ENCODE peak calls at places on chromosomes 5 and 9, in six cellular contexts. P, X, E, S, Y and L are unnamed samples.
A peak's percentile ranks its signal among the peaks of the same experiment; 100 is the strongest.

GRCh38 chr5:143400541-143401252 is 2.8 kb downstream of the NR3C1 start:
- DNase-seq in Y (no peak), S (peak; percentile 49), P (no peak), X (no peak), E (peak; percentile 45), L (peak; percentile 22)

GRCh38 chr5:132354381-132354780 is 15.1 kb upstream of the SLC22A5 start:
- DNase-seq in Y (no peak), X (no peak), P (no peak), S (no peak), E (no peak), L (no peak)

GRCh38 chr9:126915281-126915816 is 767 bp downstream of the RALGPS1 start:
- DNase-seq in S (no peak), Y (peak; percentile 61), P (peak; percentile 23), E (no peak), X (peak; percentile 37), L (no peak)

GRCh38 chr5:145762833-145763232 is 72.3 kb downstream of the PRELID2 start:
- DNase-seq in E (no peak), S (no peak), P (no peak), Y (no peak), X (no peak), L (no peak)

GRCh38 chr9:111952559-111952958 is 55.9 kb downstream of the UGCG start:
- DNase-seq in E (peak; percentile 92), Y (peak; percentile 67), P (no peak), S (no peak), X (no peak), L (peak; percentile 78)

GRCh38 chr5:125245216-125245615 is 498.8 kb upstream of the ZNF608 start:
- DNase-seq in X (no peak), P (no peak), S (no peak), E (no peak), Y (no peak), L (no peak)

GRCh38 chr9:133518193-133518592 is 6.6 kb downstream of the MYMK start:
- DNase-seq in Y (no peak), S (no peak), E (no peak), X (no peak), P (no peak), L (no peak)

GRCh38 chr9:91178281-91179236 is 183.2 kb downstream of the AUH start:
- DNase-seq in S (no peak), Y (no peak), E (no peak), P (no peak), X (no peak), L (no peak)

GRCh38 chr9:111851536-111851935 is 45.1 kb upstream of the UGCG start:
- DNase-seq in Y (peak; percentile 93), X (no peak), E (no peak), S (no peak), P (no peak), L (no peak)

GRCh38 chr5:1734908-1735289 is 64.7 kb downstream of the MRPL36 start:
- DNase-seq in S (no peak), X (no peak), P (no peak), E (no peak), Y (no peak), L (no peak)

GRCh38 chr9:21589344-21590056 is 107.4 kb upstream of the IFNE start:
- DNase-seq in E (no peak), P (no peak), S (no peak), Y (no peak), X (no peak), L (no peak)

GRCh38 chr5:137679910-137680309 is 56.0 kb downstream of the KLHL3 start:
- DNase-seq in P (no peak), E (no peak), Y (no peak), S (no peak), X (no peak), L (no peak)

GRCh38 chr5:157575096-157575872 is at the start of gene ADAM19:
- DNase-seq in S (peak; percentile 70), P (peak; percentile 86), X (peak; percentile 68), Y (peak; percentile 86), E (peak; percentile 50), L (no peak)

GRCh38 chr9:90642570-90643539 is at the start of gene DIRAS2:
- DNase-seq in Y (peak; percentile 57), X (peak; percentile 37), E (peak; percentile 47), P (peak; percentile 31), S (no peak), L (no peak)

GRCh38 chr5:143413964-143414669 is 10.6 kb upstream of the NR3C1 start:
- DNase-seq in P (no peak), Y (no peak), X (peak; percentile 17), S (no peak), E (no peak), L (no peak)

GRCh38 chr5:12845549-12846159 is 941.4 kb upstream of the CTNND2 start:
- DNase-seq in E (no peak), P (no peak), X (no peak), S (peak; percentile 30), Y (no peak), L (no peak)

GRCh38 chr9:5438301-5439162 is 807 bp upstream of the PLGRKT start:
- DNase-seq in S (no peak), Y (no peak), X (no peak), E (peak; percentile 31), P (peak; percentile 68), L (no peak)

GRCh38 chr5:43802119-43802518 is 199.1 kb downstream of the NNT start:
- DNase-seq in P (no peak), Y (no peak), X (no peak), E (peak; percentile 19), S (no peak), L (no peak)

GRCh38 chr5:99070355-99070754 is 141.5 kb upstream of the CHD1 start:
- DNase-seq in E (no peak), S (no peak), X (no peak), Y (no peak), P (no peak), L (no peak)

GRCh38 chr9:128494108-128494742 is 10.3 kb upstream of the GLE1 start:
- DNase-seq in P (no peak), Y (no peak), E (no peak), S (no peak), X (peak; percentile 68), L (no peak)

GRCh38 chr5:113574417-113574816 is 60.9 kb downstream of the YTHDC2 start:
- DNase-seq in Y (peak; percentile 65), P (no peak), X (no peak), S (no peak), E (peak; percentile 77), L (peak; percentile 18)

GRCh38 chr5:176151286-176151685 is 86.9 kb upstream of the SIMC1 start:
- DNase-seq in E (peak; percentile 6), Y (peak; percentile 35), P (no peak), X (no peak), S (no peak), L (no peak)
- TF ChIP-seq CTCF in E (no peak), Y (no peak), P (no peak), X (no peak), S (no peak), L (no peak)

GRCh38 chr5:32494827-32495226 is 50.3 kb upstream of the ZFR start:
- DNase-seq in P (no peak), S (no peak), X (no peak), E (no peak), Y (no peak), L (no peak)

GRCh38 chr5:32487424-32487823 is 42.9 kb upstream of the ZFR start:
- DNase-seq in S (no peak), Y (no peak), E (no peak), P (no peak), X (no peak), L (no peak)

GRCh38 chr5:32487008-32487407 is 42.5 kb upstream of the ZFR start:
- DNase-seq in X (no peak), S (no peak), E (no peak), Y (no peak), P (no peak), L (no peak)

GRCh38 chr5:32489791-32490581 is 45.4 kb upstream of the ZFR start:
- DNase-seq in S (peak; percentile 46), Y (peak; percentile 86), X (peak; percentile 77), P (peak; percentile 62), E (peak; percentile 97), L (peak; percentile 87)

DNA sequence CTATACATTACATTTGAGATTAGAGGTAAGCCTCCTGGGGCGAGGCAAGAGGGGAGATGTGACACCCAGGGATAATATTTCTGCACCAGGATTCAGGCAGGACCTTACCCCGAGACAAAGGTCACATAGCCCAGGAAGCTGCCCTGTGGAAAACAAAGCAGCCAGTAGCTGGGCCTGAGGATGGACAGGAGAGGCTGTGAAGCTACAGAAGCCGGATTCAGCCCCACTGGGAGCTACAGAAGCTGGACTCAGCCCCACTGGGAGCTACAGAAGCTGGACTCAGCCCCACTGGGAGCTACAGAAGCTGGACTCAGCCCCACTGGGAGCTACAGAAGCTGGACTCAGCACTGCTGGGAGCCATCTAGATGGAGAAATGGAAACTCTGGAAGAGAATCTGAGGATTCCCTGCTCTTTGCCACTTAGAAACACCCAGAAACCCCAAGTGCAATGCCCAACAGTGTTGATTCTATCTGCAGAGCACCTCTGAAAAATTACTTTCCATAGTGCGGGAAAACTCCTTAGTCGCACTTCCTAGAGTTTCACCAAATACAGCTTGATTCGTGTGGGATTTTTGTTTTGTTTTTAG is 46.5 kb upstream of the ZFR start:
- DNase-seq in E (no peak), X (no peak), Y (no peak), S (no peak), P (no peak), L (no peak)
- TF ChIP-seq CTCF in E (no peak), X (no peak), Y (no peak), S (no peak), P (no peak), L (no peak)

DNA sequence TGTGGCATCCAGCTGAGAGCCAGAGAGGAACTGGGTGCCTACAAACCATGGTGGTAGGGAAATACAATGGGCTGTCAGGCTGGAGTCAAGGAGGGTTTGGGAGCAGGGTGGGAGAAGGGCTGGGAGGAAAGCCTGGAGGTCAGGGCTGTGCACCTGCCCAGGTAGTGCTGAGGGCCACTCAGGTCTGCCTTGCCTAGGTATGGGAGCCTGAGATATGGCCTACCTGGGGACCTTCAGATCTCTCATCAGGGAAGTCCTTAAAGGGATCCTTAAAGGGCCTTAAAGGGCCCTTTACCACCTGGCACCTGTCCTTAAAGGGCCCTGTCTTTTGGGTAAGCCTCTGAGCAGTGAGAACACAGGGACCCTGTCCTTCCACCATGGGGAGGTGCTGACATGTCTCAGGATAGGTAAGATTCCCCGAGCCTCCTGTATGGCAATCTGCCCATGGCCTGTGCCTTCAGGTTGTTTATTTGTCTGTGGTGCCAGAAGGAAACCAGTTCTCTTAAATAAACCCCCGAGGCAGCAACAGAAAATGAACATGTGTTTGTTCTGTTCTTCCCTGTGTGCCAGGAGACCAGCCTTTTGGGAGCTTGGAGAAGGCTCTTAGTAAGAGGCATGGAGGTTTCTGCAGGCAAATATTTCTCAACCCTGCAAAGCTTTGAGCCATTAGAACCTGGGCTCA is 23.3 kb downstream of the SLC25A48 start:
- DNase-seq in S (no peak), X (no peak), Y (peak; percentile 7), P (no peak), E (no peak), L (no peak)
- TF ChIP-seq CTCF in S (no peak), X (no peak), Y (no peak), P (no peak), E (no peak), L (no peak)

GRCh38 chr9:35104586-35104985 is 1.7 kb upstream of the STOML2 start:
- DNase-seq in P (no peak), S (no peak), Y (no peak), X (no peak), E (no peak), L (no peak)

GRCh38 chr9:35102465-35102768 is 514 bp downstream of the STOML2 start:
- DNase-seq in Y (no peak), E (peak; percentile 45), P (no peak), X (no peak), S (no peak), L (no peak)

GRCh38 chr9:35102769-35103659 is at the start of gene STOML2:
- DNase-seq in S (peak; percentile 93), E (peak; percentile 98), P (peak; percentile 95), Y (peak; percentile 89), X (peak; percentile 92), L (peak; percentile 87)

GRCh38 chr9:35105126-35105525 is 2.2 kb upstream of the STOML2 start:
- DNase-seq in E (no peak), X (no peak), S (no peak), P (no peak), Y (no peak), L (no peak)

GRCh38 chr9:35103660-35104191 is 795 bp upstream of the STOML2 start:
- DNase-seq in P (no peak), Y (no peak), X (no peak), E (no peak), S (no peak), L (no peak)
- TF ChIP-seq CTCF in P (no peak), Y (no peak), X (no peak), E (no peak), S (no peak), L (no peak)